ENCODE peak calls at places on chromosomes 6 and 20, in six cellular contexts. K is left ventricle myocardium inferior, X is Daoy, W is neuronal stem cell, F is mucosa of descending colon, V is HCT116. U is an unnamed sample.

GRCh38 chr6:39992861-39993622 is 58.8 kb upstream of the MOCS1 start:
- DNase-seq in X (no peak), K (no peak), W (no peak), V (no peak), F (no peak), U (no peak)

GRCh38 chr20:19975436-19975799 is 41.7 kb upstream of the NAA20 start:
- DNase-seq in V (no peak), K (peak), W (no peak), X (peak), F (no peak), U (no peak)

GRCh38 chr6:1535295-1535694 is 74.4 kb upstream of the FOXC1 start:
- DNase-seq in W (no peak), K (no peak), F (no peak), X (peak), V (no peak), U (no peak)

GRCh38 chr6:96522469-96523009 is 933 bp downstream of the UFL1 start:
- DNase-seq in F (no peak), V (no peak), K (no peak), W (no peak), X (peak), U (no peak)

GRCh38 chr6:41570270-41570615 is 24.1 kb downstream of the FOXP4 start:
- DNase-seq in V (no peak), X (no peak), W (peak), K (no peak), F (no peak), U (peak)

GRCh38 chr20:58575776-58576589 is 60.8 kb upstream of the APCDD1L start:
- DNase-seq in F (peak), K (no peak), W (no peak), X (no peak), V (no peak), U (no peak)

GRCh38 chr6:11366183-11366933 is 133.9 kb upstream of the NEDD9 start:
- DNase-seq in W (no peak), K (no peak), F (no peak), X (no peak), V (no peak), U (no peak)

GRCh38 chr6:9138856-9139426 is 703.6 kb upstream of the SLC35B3 start:
- DNase-seq in V (no peak), X (peak), F (no peak), W (no peak), K (no peak), U (no peak)

GRCh38 chr6:80182291-80182690 is 75.8 kb downstream of the BCKDHB start:
- DNase-seq in V (no peak), K (no peak), W (no peak), X (no peak), F (no peak), U (no peak)